ENCODE peak calls at places on chromosome 13, in nine cellular contexts. O is body of pancreas, V is cardiac muscle cell, L is foreskin fibroblast, E is AG09319, K is fibroblast of mammary gland, Q is progenitor cell of endocrine pancreas, W is foreskin keratinocyte, G is GM13977. J is an unnamed sample.

GRCh38 chr13:59121507-59121906 is 1042.2 kb downstream of the DIAPH3 start:
- DNase-seq in O (no peak), V (no peak), L (no peak), E (no peak), K (no peak), Q (no peak), W (no peak), G (no peak), J (no peak)

GRCh38 chr13:36420437-36420891 is 11.8 kb upstream of the CCNA1 start:
- DNase-seq in O (peak), V (peak), L (peak), E (peak), K (peak), Q (peak), W (no peak), G (peak), J (peak)

GRCh38 chr13:107866666-107867623 is 348.4 kb downstream of the LIG4 start:
- DNase-seq in O (peak), V (peak), L (peak), E (no peak), K (peak), Q (peak), W (no peak), G (peak), J (peak)

GRCh38 chr13:90455861-90456260 is 891.6 kb upstream of the MIR17HG start:
- DNase-seq in O (no peak), V (peak), L (no peak), E (no peak), K (peak), Q (no peak), W (no peak), G (no peak), J (peak)

GRCh38 chr13:99033814-99034213 is 56.0 kb upstream of the DOCK9 start:
- DNase-seq in O (no peak), V (peak), L (peak), E (no peak), K (peak), Q (no peak), W (no peak), G (no peak), J (peak)

GRCh38 chr13:41533676-41534075 is 76.3 kb downstream of the RGCC start:
- DNase-seq in O (no peak), V (peak), L (peak), E (no peak), K (no peak), Q (no peak), W (no peak), G (no peak), J (peak)

GRCh38 chr13:60759499-60759898 is 362.5 kb downstream of the TDRD3 start:
- DNase-seq in O (peak), V (peak), L (no peak), E (no peak), K (no peak), Q (no peak), W (peak), G (no peak), J (peak)

GRCh38 chr13:97141564-97142005 is 80.5 kb upstream of the MBNL2 start:
- DNase-seq in O (peak), V (peak), L (peak), E (peak), K (peak), Q (peak), W (peak), G (peak), J (peak)

GRCh38 chr13:75312884-75313520 is 169.0 kb downstream of the TBC1D4 start:
- DNase-seq in O (no peak), V (no peak), L (no peak), E (no peak), K (no peak), Q (no peak), W (no peak), G (no peak), J (no peak)

GRCh38 chr13:74661851-74662250 is 527.6 kb upstream of the KLF12 start:
- DNase-seq in O (no peak), V (no peak), L (peak), E (no peak), K (peak), Q (no peak), W (no peak), G (no peak), J (no peak)

GRCh38 chr13:112561478-112561877 is 26.5 kb downstream of the TUBGCP3 start:
- DNase-seq in O (no peak), V (no peak), L (no peak), E (no peak), K (no peak), Q (no peak), W (no peak), G (no peak), J (peak)

GRCh38 chr13:42865703-42866102 is 84.3 kb downstream of the FAM216B start:
- DNase-seq in O (no peak), V (peak), L (peak), E (no peak), K (no peak), Q (no peak), W (no peak), G (no peak), J (peak)

GRCh38 chr13:101308247-101309013 is 107.9 kb downstream of the NALCN start:
- DNase-seq in O (no peak), V (no peak), L (peak), E (no peak), K (peak), Q (no peak), W (no peak), G (no peak), J (peak)

GRCh38 chr13:28128030-28128429 is 10.3 kb upstream of the PAN3 start:
- DNase-seq in O (no peak), V (no peak), L (peak), E (no peak), K (no peak), Q (no peak), W (no peak), G (no peak), J (no peak)

GRCh38 chr13:90562388-90562787 is 785.1 kb upstream of the MIR17HG start:
- DNase-seq in O (no peak), V (no peak), L (no peak), E (no peak), K (no peak), Q (no peak), W (no peak), G (no peak), J (no peak)

GRCh38 chr13:25085125-25085742 is 10.7 kb upstream of the PABPC3 start:
- DNase-seq in O (peak), V (peak), L (peak), E (no peak), K (peak), Q (no peak), W (peak), G (peak), J (peak)

GRCh38 chr13:36297259-36297599 is 385 bp downstream of the CCDC169 start:
- DNase-seq in O (no peak), V (peak), L (peak), E (no peak), K (peak), Q (no peak), W (no peak), G (peak), J (peak)

GRCh38 chr13:75363371-75363770 is 118.6 kb downstream of the TBC1D4 start:
- DNase-seq in O (no peak), V (no peak), L (no peak), E (no peak), K (no peak), Q (no peak), W (no peak), G (no peak), J (no peak)

GRCh38 chr13:53778937-53779336 is 750.3 kb downstream of the OLFM4 start:
- DNase-seq in O (no peak), V (no peak), L (no peak), E (no peak), K (no peak), Q (no peak), W (no peak), G (no peak), J (no peak)

GRCh38 chr13:38814331-38814730 is 127.5 kb downstream of the FREM2 start:
- DNase-seq in O (peak), V (no peak), L (no peak), E (no peak), K (no peak), Q (no peak), W (peak), G (no peak), J (no peak)

GRCh38 chr13:23979361-23980159 is 82.3 kb upstream of the C1QTNF9B start:
- DNase-seq in O (peak), V (peak), L (peak), E (peak), K (peak), Q (peak), W (peak), G (peak), J (peak)

DNA sequence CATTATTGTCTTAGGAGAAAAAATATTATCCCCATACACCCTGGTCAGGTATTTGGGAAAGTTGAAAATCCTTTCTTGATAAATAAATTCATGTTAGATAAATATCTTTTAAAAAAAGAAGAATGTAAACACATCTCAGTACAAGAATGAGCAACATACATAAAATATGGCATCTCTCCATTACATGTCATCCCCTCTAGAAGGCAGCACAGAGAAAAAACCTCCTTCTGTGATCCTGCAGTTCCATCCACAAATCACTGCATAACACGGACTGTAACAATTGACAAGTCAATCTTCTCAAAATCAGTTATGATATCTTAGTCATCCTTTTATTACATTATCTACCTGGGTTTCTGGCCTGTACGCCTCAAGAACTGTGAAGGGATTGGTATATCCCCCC is 683.9 kb upstream of the KLHL1 start:
- DNase-seq in O (no peak), V (no peak), L (no peak), E (no peak), K (no peak), Q (no peak), W (no peak), G (no peak), J (no peak)
- TF ChIP-seq CTCF in O (no peak), V (no peak), L (no peak), E (no peak), K (no peak), Q (no peak), W (no peak), G (no peak), J (no peak)

GRCh38 chr13:109494955-109495354 is 291.4 kb downstream of the IRS2 start:
- DNase-seq in O (no peak), V (peak), L (peak), E (no peak), K (peak), Q (no peak), W (peak), G (no peak), J (peak)

GRCh38 chr13:109497917-109498316 is 288.5 kb downstream of the IRS2 start:
- DNase-seq in O (no peak), V (no peak), L (no peak), E (no peak), K (no peak), Q (no peak), W (no peak), G (no peak), J (no peak)

GRCh38 chr13:109496216-109496615 is 290.2 kb downstream of the IRS2 start:
- DNase-seq in O (no peak), V (no peak), L (peak), E (no peak), K (peak), Q (no peak), W (no peak), G (no peak), J (no peak)

GRCh38 chr13:109500146-109500773 is 286.1 kb downstream of the IRS2 start:
- DNase-seq in O (no peak), V (peak), L (peak), E (no peak), K (peak), Q (no peak), W (no peak), G (no peak), J (peak)
- TF ChIP-seq CTCF in O (no peak), V (no peak), L (no peak), E (no peak), K (peak), Q (no peak), W (no peak), G (no peak), J (no peak)

GRCh38 chr13:108957369-108958012 is 328.1 kb downstream of the MYO16 start:
- DNase-seq in O (no peak), V (peak), L (peak), E (peak), K (peak), Q (no peak), W (peak), G (no peak), J (peak)
- TF ChIP-seq CTCF in O (no peak), V (no peak), L (no peak), E (no peak), K (no peak), Q (no peak), W (peak), G (no peak), J (no peak)

GRCh38 chr13:94198666-94199065 is 280.8 kb downstream of the DCT start:
- DNase-seq in O (no peak), V (peak), L (no peak), E (no peak), K (no peak), Q (no peak), W (no peak), G (no peak), J (peak)
- TF ChIP-seq CTCF in O (no peak), V (no peak), L (no peak), E (no peak), K (no peak), Q (no peak), W (no peak), G (no peak), J (no peak)

J was measured in cardiac fibroblast.